ENCODE peak calls at places on chromosomes 3 and 15, in six cellular contexts. J, M, N, B, E and W are unnamed samples.

GRCh38 chr15:64574220-64574994 is 114.0 kb downstream of the ZNF609 start:
- DNase-seq in J (no peak), M (peak), N (no peak), B (no peak), E (no peak), W (no peak)

GRCh38 chr3:194364652-194365434 is 4.7 kb downstream of the LRRC15 start:
- DNase-seq in J (no peak), M (peak), N (no peak), B (peak), E (no peak), W (no peak)

GRCh38 chr15:79853492-79854328 is 43.1 kb downstream of the MTHFS start:
- DNase-seq in J (peak), M (peak), N (peak), B (peak), E (peak), W (no peak)

GRCh38 chr15:22240951-22241350 is 160.6 kb downstream of the OR4M2 start:
- DNase-seq in J (no peak), M (no peak), N (no peak), B (no peak), E (no peak), W (no peak)

GRCh38 chr3:197335428-197336132 is 37.2 kb upstream of the DLG1 start:
- DNase-seq in J (no peak), M (no peak), N (no peak), B (peak), E (no peak), W (no peak)

GRCh38 chr3:53715815-53716483 is 130.3 kb downstream of the CHDH start:
- DNase-seq in J (no peak), M (peak), N (no peak), B (no peak), E (no peak), W (no peak)

GRCh38 chr3:120472121-120472844 is 21.5 kb upstream of the FSTL1 start:
- DNase-seq in J (no peak), M (peak), N (no peak), B (no peak), E (no peak), W (no peak)

GRCh38 chr15:60798821-60799220 is 319.9 kb upstream of the ICE2 start:
- DNase-seq in J (no peak), M (peak), N (peak), B (no peak), E (no peak), W (no peak)

GRCh38 chr3:13955084-13955483 is 75.2 kb upstream of the WNT7A start:
- DNase-seq in J (no peak), M (no peak), N (no peak), B (no peak), E (no peak), W (no peak)

GRCh38 chr3:30535515-30535914 is 70.9 kb upstream of the TGFBR2 start:
- DNase-seq in J (no peak), M (no peak), N (no peak), B (no peak), E (no peak), W (no peak)

GRCh38 chr3:58534592-58535494 is 2.1 kb downstream of the ACOX2 start:
- DNase-seq in J (no peak), M (no peak), N (no peak), B (no peak), E (no peak), W (no peak)

GRCh38 chr15:70258369-70259029 is 160.8 kb upstream of the TLE3 start:
- DNase-seq in J (peak), M (no peak), N (peak), B (peak), E (peak), W (peak)

GRCh38 chr3:110871869-110872268 is 199.7 kb upstream of the NECTIN3 start:
- DNase-seq in J (no peak), M (no peak), N (no peak), B (no peak), E (no peak), W (no peak)

GRCh38 chr3:183692436-183692835 is 5.2 kb upstream of the YEATS2 start:
- DNase-seq in J (no peak), M (no peak), N (no peak), B (no peak), E (no peak), W (no peak)